ENCODE peak calls at places on chromosomes 5 and 9, in nine cellular contexts. W is ovary; Z is heart right ventricle; D is K562; V is effector memory CD4-positive, alpha-beta T cell; U is hepatocyte; P is H1; J is mesendoderm; I is cardiac muscle cell. L is an unnamed sample. For H3K4me1, the result is how much of the 10 kb centered on the place peaks cover.

GRCh38 chr9:33447404-33448158 is at the start of gene AQP3:
- DNase-seq in W (peak), Z (peak), D (peak), V (peak), U (peak), P (no peak), J (peak), I (peak), L (no peak)

GRCh38 chr9:130128251-130128650 is 44.0 kb upstream of the NCS1 start:
- DNase-seq in W (no peak), Z (no peak), D (no peak), V (peak), U (no peak), P (no peak), J (no peak), I (peak), L (no peak)

GRCh38 chr5:141843156-141843927 is 34.9 kb downstream of the PCDH1 start:
- DNase-seq in W (no peak), Z (no peak), D (no peak), V (no peak), U (no peak), P (no peak), J (peak), I (no peak), L (no peak)

GRCh38 chr9:81841326-81841725 is 86.9 kb upstream of the SPATA31D4 start:
- DNase-seq in W (no peak), Z (no peak), D (no peak), V (no peak), U (no peak), P (no peak), J (peak), I (no peak), L (no peak)

GRCh38 chr5:170232786-170233185 is at the start of gene C5orf58:
- DNase-seq in W (no peak), Z (peak), D (peak), V (no peak), U (no peak), P (no peak), J (peak), I (no peak), L (no peak)

GRCh38 chr9:35295369-35296036 is 133.7 kb downstream of the UNC13B start:
- DNase-seq in W (no peak), Z (no peak), D (no peak), V (no peak), U (no peak), P (no peak), J (no peak), I (no peak), L (no peak)

GRCh38 chr9:124894035-124894740 is 32.3 kb downstream of the ARPC5L start:
- DNase-seq in W (no peak), Z (no peak), D (no peak), V (no peak), U (no peak), P (no peak), J (no peak), I (no peak), L (no peak)

GRCh38 chr5:160831801-160832200 is 20.2 kb downstream of the ATP10B start:
- DNase-seq in W (no peak), Z (no peak), D (no peak), V (no peak), U (no peak), P (no peak), J (no peak), I (no peak), L (no peak)

GRCh38 chr5:151239237-151239861 is 13.6 kb upstream of the GM2A start:
- DNase-seq in W (peak), Z (peak), D (peak), V (no peak), U (peak), P (no peak), J (peak), I (peak), L (no peak)

GRCh38 chr9:14343948-14344547 is 30.1 kb upstream of the NFIB start:
- DNase-seq in W (peak), Z (peak), D (no peak), V (no peak), U (no peak), P (no peak), J (no peak), I (no peak), L (no peak)

GRCh38 chr5:96247733-96248132 is 185.3 kb downstream of the PCSK1 start:
- DNase-seq in W (no peak), Z (no peak), D (no peak), V (no peak), U (no peak), P (no peak), J (no peak), I (no peak), L (no peak)

GRCh38 chr9:17609312-17610005 is 30.6 kb downstream of the SH3GL2 start:
- DNase-seq in W (no peak), Z (no peak), D (no peak), V (no peak), U (no peak), P (no peak), J (no peak), I (no peak), L (no peak)

GRCh38 chr5:3622961-3623360 is 27.3 kb downstream of the IRX1 start:
- DNase-seq in W (no peak), Z (no peak), D (no peak), V (no peak), U (no peak), P (no peak), J (no peak), I (no peak), L (no peak)

GRCh38 chr9:22154064-22154463 is 145.0 kb upstream of the CDKN2B start:
- DNase-seq in W (no peak), Z (no peak), D (no peak), V (no peak), U (no peak), P (no peak), J (no peak), I (no peak), L (no peak)

GRCh38 chr5:80369521-80369920 is 38.3 kb upstream of the ZFYVE16 start:
- DNase-seq in W (no peak), Z (no peak), D (no peak), V (no peak), U (no peak), P (no peak), J (no peak), I (no peak), L (no peak)

GRCh38 chr9:136187683-136188586 is 17.0 kb downstream of the LHX3 start:
- DNase-seq in W (no peak), Z (no peak), D (no peak), V (no peak), U (no peak), P (no peak), J (peak), I (no peak), L (no peak)

GRCh38 chr9:127980706-127981558 is at the start of gene EEIG1:
- DNase-seq in W (peak), Z (peak), D (peak), V (peak), U (peak), P (peak), J (peak), I (peak), L (peak)

GRCh38 chr5:61641748-61642565 is 309.9 kb downstream of the ZSWIM6 start:
- DNase-seq in W (no peak), Z (no peak), D (no peak), V (no peak), U (no peak), P (no peak), J (no peak), I (no peak), L (no peak)

GRCh38 chr5:142976861-142977260 is 206.7 kb downstream of the ARHGAP26 start:
- DNase-seq in W (no peak), Z (no peak), D (no peak), V (no peak), U (no peak), P (no peak), J (no peak), I (no peak), L (no peak)

GRCh38 chr5:98845878-98846277 is 72.4 kb downstream of the RGMB start:
- DNase-seq in W (no peak), Z (no peak), D (no peak), V (no peak), U (no peak), P (no peak), J (no peak), I (no peak), L (no peak)

GRCh38 chr5:56110646-56111403 is 116.1 kb upstream of the IL6ST start:
- DNase-seq in W (no peak), Z (no peak), D (no peak), V (no peak), U (no peak), P (no peak), J (no peak), I (peak), L (no peak)

GRCh38 chr9:4678679-4679267 is 596 bp upstream of the CDC37L1 start:
- DNase-seq in W (peak), Z (no peak), D (no peak), V (no peak), U (peak), P (no peak), J (peak), I (peak), L (no peak)

GRCh38 chr9:129962889-129963703 is 79.9 kb downstream of the FNBP1 start:
- DNase-seq in W (peak), Z (no peak), D (no peak), V (peak), U (no peak), P (no peak), J (peak), I (peak), L (no peak)

GRCh38 chr5:20034717-20035116 is 46.7 kb upstream of the CDH18 start:
- DNase-seq in W (no peak), Z (no peak), D (no peak), V (no peak), U (no peak), P (no peak), J (no peak), I (no peak), L (no peak)

GRCh38 chr9:34375901-34376595 is 650 bp downstream of the MYORG start:
- DNase-seq in W (peak), Z (peak), D (peak), V (peak), U (peak), P (no peak), J (peak), I (no peak), L (no peak)

GRCh38 chr5:146565764-146566163 is 49.8 kb upstream of the GPR151 start:
- DNase-seq in W (no peak), Z (no peak), D (peak), V (peak), U (peak), P (no peak), J (peak), I (peak), L (no peak)

GRCh38 chr5:174732040-174733020 is 7.9 kb downstream of the MSX2 start:
- DNase-seq in W (no peak), Z (no peak), D (no peak), V (no peak), U (no peak), P (no peak), J (peak), I (no peak), L (no peak)

GRCh38 chr5:172642046-172642409 is 965 bp downstream of the NEURL1B start:
- DNase-seq in W (no peak), Z (no peak), D (no peak), V (no peak), U (no peak), P (no peak), J (no peak), I (no peak), L (no peak)

GRCh38 chr5:172641359-172642045 is 439 bp downstream of the NEURL1B start:
- DNase-seq in W (peak), Z (peak), D (no peak), V (no peak), U (no peak), P (no peak), J (no peak), I (no peak), L (no peak)

GRCh38 chr5:172642926-172643325 is 1.9 kb downstream of the NEURL1B start:
- DNase-seq in W (no peak), Z (no peak), D (no peak), V (no peak), U (no peak), P (no peak), J (no peak), I (no peak), L (no peak)

GRCh38 chr5:172643392-172643871 is 2.4 kb downstream of the NEURL1B start:
- DNase-seq in W (no peak), Z (no peak), D (no peak), V (no peak), U (no peak), P (no peak), J (no peak), I (no peak), L (no peak)

DNA sequence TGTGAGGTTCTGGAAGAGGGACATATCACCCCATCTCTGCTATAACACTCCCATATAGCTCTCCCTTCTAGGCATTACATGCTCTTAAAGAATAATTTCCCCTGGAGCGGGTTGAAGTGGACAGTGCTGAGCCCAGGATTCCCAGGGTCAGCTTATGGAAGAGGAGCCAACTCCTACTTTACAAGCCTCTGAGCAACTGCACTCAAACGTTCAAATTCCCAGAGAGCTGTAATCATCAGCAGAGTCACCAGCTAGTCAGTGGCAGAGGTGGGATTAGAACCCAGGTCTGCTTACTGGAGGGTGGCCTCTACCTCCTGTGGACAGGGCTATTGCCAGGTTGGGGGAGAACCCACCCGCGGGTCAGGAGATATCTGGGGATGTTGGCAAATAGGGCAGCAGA is 1.4 kb downstream of the NEURL1B start:
- DNase-seq in W (peak), Z (no peak), D (no peak), V (no peak), U (no peak), P (no peak), J (no peak), I (no peak), L (no peak)
- H3K4me1 ChIP-seq in W (under half), Z (under half), D (under half), V (under half), U (under half), P (under half), J (under half), I (under half), L (under half)

DNA sequence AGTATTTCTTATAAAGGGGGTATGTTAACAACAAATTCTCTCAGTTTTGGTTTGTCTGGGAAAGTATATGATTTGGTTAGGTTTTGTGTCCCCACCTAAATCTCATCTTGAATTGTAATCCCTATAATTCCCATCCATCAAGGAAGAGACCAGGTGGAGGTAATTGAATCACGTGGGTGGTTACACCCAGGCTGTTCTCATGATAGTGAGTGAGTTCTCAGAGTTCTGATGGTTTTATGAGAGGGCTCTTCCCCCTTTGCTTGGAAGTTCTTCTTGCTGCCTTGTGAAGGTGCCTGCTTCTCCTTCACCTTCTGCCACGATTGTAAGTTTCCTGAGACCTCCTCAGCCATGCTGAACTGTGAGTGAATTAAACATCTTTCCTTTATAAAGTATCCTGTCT is 109.2 kb downstream of the MACIR start:
- DNase-seq in W (no peak), Z (no peak), D (no peak), V (no peak), U (no peak), P (no peak), J (no peak), I (no peak), L (no peak)
- H3K4me1 ChIP-seq in W (under half), Z (under half), D (under half), V (under half), U (under half), P (under half), J (under half), I (under half), L (under half)

GRCh38 chr9:109252291-109252690 is 68.6 kb downstream of the EPB41L4B start:
- DNase-seq in W (no peak), Z (no peak), D (no peak), V (no peak), U (no peak), P (no peak), J (no peak), I (no peak), L (no peak)
- H3K4me1 ChIP-seq in W (under half), Z (under half), D (under half), V (under half), U (under half), P (under half), J (under half), I (under half), L (under half)

GRCh38 chr9:123246534-123246933 is 21.9 kb downstream of the STRBP start:
- DNase-seq in W (no peak), Z (no peak), D (no peak), V (no peak), U (no peak), P (no peak), J (no peak), I (peak), L (no peak)

GRCh38 chr9:123251741-123252140 is 16.6 kb downstream of the STRBP start:
- DNase-seq in W (no peak), Z (no peak), D (no peak), V (no peak), U (no peak), P (no peak), J (no peak), I (no peak), L (no peak)

GRCh38 chr9:123251324-123251723 is 17.1 kb downstream of the STRBP start:
- DNase-seq in W (no peak), Z (no peak), D (no peak), V (no peak), U (peak), P (no peak), J (no peak), I (no peak), L (no peak)

GRCh38 chr9:123250504-123250903 is 17.9 kb downstream of the STRBP start:
- DNase-seq in W (no peak), Z (no peak), D (no peak), V (no peak), U (no peak), P (no peak), J (no peak), I (peak), L (no peak)

DNA sequence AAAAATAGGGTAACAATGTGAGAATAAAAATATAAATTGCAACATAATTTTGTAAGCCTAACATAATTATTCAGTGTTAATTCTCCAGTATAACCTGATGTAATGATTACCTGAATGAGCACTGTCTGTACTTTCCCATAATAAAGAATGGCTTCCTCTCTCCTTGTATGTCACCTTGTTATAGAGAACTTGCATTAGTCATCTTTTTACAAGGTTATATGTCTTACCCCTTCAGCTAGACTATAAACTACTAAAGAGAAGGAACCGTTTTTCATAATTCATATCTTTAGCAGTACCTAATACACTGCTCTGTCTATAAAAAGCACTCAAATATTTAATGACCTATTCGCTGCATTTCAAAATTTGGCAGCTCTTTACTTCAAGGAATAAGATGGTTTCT is 19.8 kb downstream of the STRBP start:
- DNase-seq in W (no peak), Z (no peak), D (no peak), V (no peak), U (no peak), P (no peak), J (no peak), I (no peak), L (no peak)
- H3K4me1 ChIP-seq in W (under half), Z (under half), D (under half), V (under half), U (under half), P (under half), J (under half), I (under half), L (under half)

L was measured in thoracic aorta.